ENCODE peak calls at places on chromosomes 3 and 15, in five cellular contexts. P, E, G, I and C are unnamed samples.

GRCh38 chr15:74302821-74303359 is 64.6 kb downstream of the CYP11A1 start:
- DNase-seq in P (no peak), E (peak; percentile 85), G (peak; percentile 87), I (no peak), C (no peak)

GRCh38 chr3:188021502-188022040 is 132.4 kb upstream of the LPP start:
- DNase-seq in P (no peak), E (no peak), G (no peak), I (peak; percentile 80), C (no peak)

GRCh38 chr3:2657408-2657807 is 452.8 kb downstream of the IL5RA start:
- DNase-seq in P (no peak), E (no peak), G (no peak), I (peak; percentile 96), C (no peak)

GRCh38 chr3:172776049-172776717 is 25.7 kb downstream of the ECT2 start:
- DNase-seq in P (no peak), E (no peak), G (no peak), I (peak; percentile 48), C (peak; percentile 91)

GRCh38 chr3:141530133-141530768 is 43.4 kb downstream of the RASA2 start:
- DNase-seq in P (no peak), E (no peak), G (no peak), I (peak; percentile 64), C (no peak)

GRCh38 chr15:40443255-40443654 is 2.5 kb downstream of the BAHD1 start:
- DNase-seq in P (no peak), E (no peak), G (no peak), I (no peak), C (peak; percentile 29)

GRCh38 chr3:134328147-134328591 is 46.1 kb downstream of the AMOTL2 start:
- DNase-seq in P (no peak), E (peak; percentile 32), G (no peak), I (peak; percentile 93), C (peak; percentile 88)

GRCh38 chr15:65275728-65276126 is 11.0 kb downstream of the PARP16 start:
- DNase-seq in P (no peak), E (no peak), G (no peak), I (peak; percentile 45), C (no peak)

GRCh38 chr3:163939926-163940325 is 1138.4 kb downstream of the SI start:
- DNase-seq in P (no peak), E (peak; percentile 56), G (no peak), I (peak; percentile 22), C (no peak)

GRCh38 chr15:38129531-38130199 is 123.0 kb upstream of the SPRED1 start:
- DNase-seq in P (peak; percentile 51), E (no peak), G (no peak), I (peak; percentile 95), C (peak; percentile 14)

GRCh38 chr15:58247803-58248503 is 109.8 kb downstream of the AQP9 start:
- DNase-seq in P (no peak), E (no peak), G (no peak), I (no peak), C (no peak)

GRCh38 chr15:92687183-92687582 is 31.6 kb upstream of the FAM174B start:
- DNase-seq in P (no peak), E (no peak), G (no peak), I (no peak), C (peak; percentile 74)

GRCh38 chr3:5254281-5255048 is 67.0 kb downstream of the EDEM1 start:
- DNase-seq in P (no peak), E (no peak), G (no peak), I (no peak), C (no peak)

GRCh38 chr15:39720721-39721611 is 61.7 kb downstream of the FSIP1 start:
- DNase-seq in P (no peak), E (no peak), G (no peak), I (peak; percentile 13), C (peak; percentile 71)

GRCh38 chr3:117532268-117532667 is 822.7 kb downstream of the TUSC7 start:
- DNase-seq in P (no peak), E (no peak), G (no peak), I (no peak), C (no peak)

GRCh38 chr15:97979131-97979502 is 18.6 kb downstream of the ARRDC4 start:
- DNase-seq in P (no peak), E (no peak), G (no peak), I (no peak), C (no peak)

GRCh38 chr15:75454471-75455418 is 3.3 kb upstream of the SIN3A start:
- DNase-seq in P (peak; percentile 69), E (peak; percentile 65), G (peak; percentile 82), I (peak; percentile 81), C (peak; percentile 62)

GRCh38 chr3:39013289-39013688 is 38.5 kb downstream of the SCN11A start:
- DNase-seq in P (no peak), E (peak; percentile 67), G (no peak), I (peak; percentile 21), C (peak; percentile 15)

GRCh38 chr3:114213262-114213668 is 24.1 kb downstream of the ZNF80 start:
- DNase-seq in P (no peak), E (no peak), G (no peak), I (peak; percentile 18), C (no peak)

GRCh38 chr3:49899815-49900214 is 3.9 kb downstream of the MST1R start:
- DNase-seq in P (no peak), E (peak; percentile 75), G (peak; percentile 64), I (no peak), C (no peak)

DNA sequence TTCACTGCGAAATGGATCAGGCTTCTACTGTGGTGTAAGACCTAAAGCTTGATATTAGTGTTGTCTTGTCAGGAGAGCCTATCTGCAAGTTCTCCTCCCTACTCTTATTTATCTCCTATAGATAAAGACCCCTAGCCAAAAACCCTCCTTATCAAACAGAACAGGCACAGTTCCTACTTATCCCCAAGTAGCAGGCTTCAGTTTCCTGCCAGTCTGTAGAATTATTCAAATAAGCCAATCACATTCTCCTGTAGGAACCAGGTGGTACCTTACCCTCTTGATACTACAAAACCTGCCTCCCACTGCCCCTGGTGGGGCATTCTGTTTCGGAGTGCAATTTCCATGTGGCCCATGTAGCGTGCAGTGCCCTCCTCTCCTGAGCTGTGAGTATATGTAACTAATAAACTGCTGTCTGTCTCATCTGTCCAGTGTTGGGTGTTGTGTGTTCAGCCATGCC is 28.7 kb downstream of the HDGFL3 start:
- DNase-seq in P (no peak), E (no peak), G (no peak), I (no peak), C (no peak)
- H3K14ac ChIP-seq in P (no peak overlapping the region), E (no peak overlapping the region), G (no peak overlapping the region), I (no peak overlapping the region), C (no peak overlapping the region)

GRCh38 chr3:55467099-55467498 is 20.0 kb downstream of the WNT5A start:
- DNase-seq in P (no peak), E (no peak), G (no peak), I (peak; percentile 67), C (peak; percentile 73)
- H2BK12ac ChIP-seq in P (no peak overlapping the region), E (no peak overlapping the region), G (no peak overlapping the region), I (no peak overlapping the region), C (no peak overlapping the region)

GRCh38 chr3:149621218-149622005 is 36.4 kb downstream of the WWTR1 start:
- DNase-seq in P (no peak), E (no peak), G (no peak), I (peak; percentile 93), C (no peak)

GRCh38 chr3:149618151-149619123 is 39.4 kb downstream of the WWTR1 start:
- DNase-seq in P (no peak), E (no peak), G (no peak), I (no peak), C (peak; percentile 67)

GRCh38 chr3:149615731-149616221 is 42.0 kb downstream of the WWTR1 start:
- DNase-seq in P (no peak), E (no peak), G (no peak), I (peak; percentile 44), C (no peak)

GRCh38 chr3:149623819-149624218 is 34.0 kb downstream of the WWTR1 start:
- DNase-seq in P (no peak), E (no peak), G (no peak), I (no peak), C (no peak)

DNA sequence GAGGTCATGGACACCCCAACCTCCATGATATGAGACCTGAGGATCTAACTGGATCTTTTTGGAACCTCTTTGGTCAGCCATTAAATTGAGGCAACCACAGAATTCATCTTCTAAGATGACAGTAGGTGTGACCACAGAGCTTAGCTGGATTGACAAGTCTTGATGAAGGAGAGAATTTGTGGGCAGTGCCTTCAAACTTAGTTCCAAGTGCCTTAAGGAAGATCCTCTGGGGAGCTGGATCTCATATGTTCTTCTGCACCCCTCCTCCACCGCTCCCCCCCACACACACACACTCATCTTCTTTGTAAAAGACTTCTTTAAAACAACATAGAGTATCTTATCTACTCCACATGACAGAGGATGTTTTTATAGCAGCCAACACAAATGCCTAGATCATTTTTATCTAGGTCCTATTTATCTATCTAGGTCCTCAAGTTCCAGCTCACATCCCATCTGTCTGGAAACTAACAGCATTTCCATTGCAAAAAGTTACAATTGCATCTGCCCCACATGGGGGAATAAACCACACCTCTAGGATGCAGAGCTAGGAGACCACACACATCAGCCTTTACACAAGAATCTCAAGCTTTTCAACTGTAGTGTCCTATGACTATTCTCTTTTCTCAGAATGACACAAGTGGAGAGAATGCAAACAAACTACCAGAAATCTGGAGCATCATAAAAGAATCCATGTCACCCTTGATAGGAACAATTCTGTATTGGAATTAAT is 37.4 kb downstream of the WWTR1 start:
- DNase-seq in P (no peak), E (no peak), G (no peak), I (peak; percentile 94), C (peak; percentile 24)
- H3K14ac ChIP-seq in P (no peak overlapping the region), E (no peak overlapping the region), G (no peak overlapping the region), I (no peak overlapping the region), C (no peak overlapping the region)

GRCh38 chr15:88655780-88656488 is 17.1 kb downstream of the ISG20 start:
- DNase-seq in P (no peak), E (no peak), G (no peak), I (no peak), C (no peak)
- H2BK12ac ChIP-seq in P (no peak overlapping the region), E (no peak overlapping the region), G (no peak overlapping the region), I (no peak overlapping the region), C (no peak overlapping the region)

GRCh38 chr15:63109498-63110290 is 12.0 kb upstream of the LACTB start:
- DNase-seq in P (no peak), E (no peak), G (peak; percentile 14), I (no peak), C (no peak)
- H3K14ac ChIP-seq in P (no peak overlapping the region), E (no peak overlapping the region), G (no peak overlapping the region), I (no peak overlapping the region), C (no peak overlapping the region)

GRCh38 chr3:127153506-127153815 is 39.5 kb upstream of the PRR23E start:
- DNase-seq in P (no peak), E (no peak), G (no peak), I (no peak), C (no peak)
- H2BK12ac ChIP-seq in P (peak overlapping the region; percentile 69), E (no peak overlapping the region), G (no peak overlapping the region), I (no peak overlapping the region), C (no peak overlapping the region)

GRCh38 chr3:135751991-135752390 is 213.5 kb upstream of the PPP2R3A start:
- DNase-seq in P (no peak), E (no peak), G (no peak), I (no peak), C (no peak)
- H3K14ac ChIP-seq in P (no peak overlapping the region), E (no peak overlapping the region), G (no peak overlapping the region), I (no peak overlapping the region), C (no peak overlapping the region)

GRCh38 chr3:142664819-142665218 is 59.0 kb upstream of the TRPC1 start:
- DNase-seq in P (no peak), E (no peak), G (no peak), I (no peak), C (no peak)

GRCh38 chr3:142660379-142660778 is 63.5 kb upstream of the TRPC1 start:
- DNase-seq in P (no peak), E (no peak), G (no peak), I (no peak), C (no peak)

GRCh38 chr3:142664311-142664710 is 59.5 kb upstream of the TRPC1 start:
- DNase-seq in P (no peak), E (no peak), G (no peak), I (no peak), C (no peak)

GRCh38 chr3:142660904-142661303 is 62.9 kb upstream of the TRPC1 start:
- DNase-seq in P (no peak), E (no peak), G (no peak), I (no peak), C (no peak)

GRCh38 chr3:142663865-142664264 is 60.0 kb upstream of the TRPC1 start:
- DNase-seq in P (no peak), E (no peak), G (no peak), I (no peak), C (no peak)
- H2BK12ac ChIP-seq in P (no peak overlapping the region), E (no peak overlapping the region), G (no peak overlapping the region), I (no peak overlapping the region), C (no peak overlapping the region)